ENCODE peak calls at places on chromosome 20, in six cellular contexts. D is 8988T; V is effector memory CD4-positive, alpha-beta T cell; C is astrocyte of the hippocampus; Y is fibroblast of lung; W is NCI-H524. H is an unnamed sample.

GRCh38 chr20:44072381-44072780 is 114.6 kb downstream of the JPH2 start:
- DNase-seq in D (no peak), V (no peak), C (no peak), Y (no peak), W (no peak), H (no peak)

GRCh38 chr20:62133864-62134263 is 9.3 kb downstream of the PSMA7 start:
- DNase-seq in D (peak; percentile 72), V (no peak), C (no peak), Y (no peak), W (no peak), H (no peak)

GRCh38 chr20:32829291-32830005 is 9.7 kb downstream of the MAPRE1 start:
- DNase-seq in D (no peak), V (no peak), C (no peak), Y (peak; percentile 60), W (no peak), H (no peak)

GRCh38 chr20:19710336-19710721 is 47.7 kb upstream of the RIN2 start:
- DNase-seq in D (no peak), V (no peak), C (peak; percentile 61), Y (no peak), W (no peak), H (no peak)

GRCh38 chr20:11569163-11569562 is 348.5 kb upstream of the BTBD3 start:
- DNase-seq in D (no peak), V (no peak), C (no peak), Y (no peak), W (peak; percentile 97), H (no peak)

GRCh38 chr20:33645072-33645358 is 17.1 kb upstream of the C20orf144 start:
- DNase-seq in D (no peak), V (no peak), C (no peak), Y (no peak), W (no peak), H (no peak)

GRCh38 chr20:6709865-6710595 is 57.5 kb upstream of the BMP2 start:
- DNase-seq in D (no peak), V (no peak), C (peak; percentile 38), Y (peak; percentile 50), W (no peak), H (no peak)

GRCh38 chr20:58233881-58234528 is 5.6 kb upstream of the ANKRD60 start:
- DNase-seq in D (peak; percentile 66), V (no peak), C (peak; percentile 38), Y (no peak), W (peak; percentile 9), H (no peak)

GRCh38 chr20:50916257-50916656 is 15.0 kb downstream of the ADNP start:
- DNase-seq in D (no peak), V (no peak), C (peak; percentile 30), Y (peak; percentile 51), W (no peak), H (peak; percentile 7)

GRCh38 chr20:1588869-1589460 is 30.8 kb downstream of the SIRPB1 start:
- DNase-seq in D (no peak), V (no peak), C (no peak), Y (no peak), W (no peak), H (no peak)

GRCh38 chr20:642398-643174 is 10.4 kb downstream of the SRXN1 start:
- DNase-seq in D (no peak), V (no peak), C (peak; percentile 44), Y (peak; percentile 12), W (peak; percentile 50), H (no peak)

GRCh38 chr20:24875078-24875477 is 74.0 kb upstream of the CST7 start:
- DNase-seq in D (no peak), V (no peak), C (no peak), Y (no peak), W (no peak), H (no peak)

GRCh38 chr20:25294459-25295385 is 46.8 kb downstream of the PYGB start:
- DNase-seq in D (peak; percentile 98), V (no peak), C (peak; percentile 80), Y (peak; percentile 55), W (peak; percentile 77), H (peak; percentile 66)

GRCh38 chr20:40960521-40960956 is 68.1 kb upstream of the TOP1 start:
- DNase-seq in D (no peak), V (no peak), C (no peak), Y (peak; percentile 44), W (no peak), H (no peak)

GRCh38 chr20:62879275-62880146 is 17.9 kb upstream of the TCFL5 start:
- DNase-seq in D (no peak), V (no peak), C (no peak), Y (no peak), W (no peak), H (no peak)

GRCh38 chr20:31901615-31902014 is 31.2 kb downstream of the TTLL9 start:
- DNase-seq in D (no peak), V (no peak), C (no peak), Y (no peak), W (no peak), H (no peak)

GRCh38 chr20:10005885-10006284 is 28.9 kb upstream of the ANKEF1 start:
- DNase-seq in D (no peak), V (no peak), C (no peak), Y (no peak), W (no peak), H (no peak)

GRCh38 chr20:57241592-57241991 is 24.8 kb downstream of the BMP7 start:
- DNase-seq in D (no peak), V (no peak), C (no peak), Y (no peak), W (no peak), H (no peak)

GRCh38 chr20:3038454-3038853 is 5.0 kb upstream of the GNRH2 start:
- DNase-seq in D (no peak), V (no peak), C (no peak), Y (no peak), W (no peak), H (no peak)

GRCh38 chr20:49656304-49656703 is 57.4 kb downstream of the B4GALT5 start:
- DNase-seq in D (no peak), V (no peak), C (no peak), Y (peak; percentile 48), W (no peak), H (peak; percentile 62)

GRCh38 chr20:43833511-43834395 is 80.9 kb upstream of the TOX2 start:
- DNase-seq in D (no peak), V (no peak), C (no peak), Y (no peak), W (no peak), H (no peak)

GRCh38 chr20:58173930-58174707 is 54.3 kb downstream of the ANKRD60 start:
- DNase-seq in D (no peak), V (no peak), C (no peak), Y (no peak), W (no peak), H (no peak)

GRCh38 chr20:1897486-1897885 is 2.3 kb downstream of the SIRPA start:
- DNase-seq in D (no peak), V (no peak), C (no peak), Y (no peak), W (no peak), H (no peak)

GRCh38 chr20:1895674-1896496 is 678 bp downstream of the SIRPA start:
- DNase-seq in D (no peak), V (no peak), C (peak; percentile 47), Y (no peak), W (no peak), H (no peak)

GRCh38 chr20:48064929-48065328 is 279.6 kb upstream of the SULF2 start:
- DNase-seq in D (no peak), V (no peak), C (peak; percentile 47), Y (peak; percentile 78), W (no peak), H (no peak)

GRCh38 chr20:25173886-25174308 is 21.6 kb upstream of the ENTPD6 start:
- DNase-seq in D (no peak), V (no peak), C (no peak), Y (no peak), W (no peak), H (no peak)

GRCh38 chr20:17825949-17826843 is 126.4 kb downstream of the BANF2 start:
- DNase-seq in D (no peak), V (no peak), C (no peak), Y (peak; percentile 36), W (no peak), H (no peak)

GRCh38 chr20:41717464-41717863 is 99.3 kb upstream of the CHD6 start:
- DNase-seq in D (no peak), V (no peak), C (peak; percentile 32), Y (no peak), W (peak; percentile 81), H (peak; percentile 93)

GRCh38 chr20:53445276-53445675 is 148.4 kb downstream of the ZNF217 start:
- DNase-seq in D (no peak), V (no peak), C (no peak), Y (peak; percentile 41), W (no peak), H (no peak)

GRCh38 chr20:4812216-4812615 is 90.5 kb downstream of the PRND start:
- DNase-seq in D (no peak), V (no peak), C (no peak), Y (no peak), W (no peak), H (no peak)

GRCh38 chr20:46964299-46965123 is 69.9 kb downstream of the EYA2 start:
- DNase-seq in D (no peak), V (no peak), C (no peak), Y (no peak), W (peak; percentile 83), H (peak; percentile 78)

GRCh38 chr20:57944988-57945387 is 235.2 kb upstream of the PMEPA1 start:
- DNase-seq in D (no peak), V (no peak), C (no peak), Y (no peak), W (no peak), H (no peak)

H was measured in NCI-H510A treated with DMSO at 0.1 percent for 48 hours.